ENCODE peak calls at places on chromosomes 5 and 9, in nine cellular contexts. One of them, this sample, is unnamed.

GRCh38 chr5:55022454-55022853 is 1.6 kb upstream of the GZMK start:
- ATAC-seq in Panc1: no peak
- ATAC-seq in naive thymus-derived CD4-positive, alpha-beta T cell: peak
- ATAC-seq in heart left ventricle: no peak
- ATAC-seq in activated naive CD8-positive, alpha-beta T cell treated with anti-CD3 and anti-CD28 coated beads, Interleukin-2, amount 50 U/mL, for 24 hours: no peak
- ATAC-seq in activated CD4-positive, CD25-positive, alpha-beta regulatory T cell treated with anti-CD3 and anti-CD28 coated beads, Interleukin-2, amount 50 U/mL, for 24 hours: no peak
- ATAC-seq in right cardiac atrium: no peak
- ATAC-seq in Right ventricle myocardium inferior: no peak
- ATAC-seq in stimulated activated naive B cell treated with anti-CD40 and anti-IgM and Interleukin-4, amounts not matched to agents 10 μg/mL and 1 μg/mL and 100 μg/mL, for 72 hours: no peak
- ATAC-seq in this sample: no peak

GRCh38 chr5:126851441-126852103 is 74.6 kb downstream of the LMNB1 start:
- ATAC-seq in Panc1: no peak
- ATAC-seq in naive thymus-derived CD4-positive, alpha-beta T cell: peak
- ATAC-seq in heart left ventricle: peak
- ATAC-seq in activated naive CD8-positive, alpha-beta T cell treated with anti-CD3 and anti-CD28 coated beads, Interleukin-2, amount 50 U/mL, for 24 hours: no peak
- ATAC-seq in activated CD4-positive, CD25-positive, alpha-beta regulatory T cell treated with anti-CD3 and anti-CD28 coated beads, Interleukin-2, amount 50 U/mL, for 24 hours: no peak
- ATAC-seq in right cardiac atrium: peak
- ATAC-seq in Right ventricle myocardium inferior: peak
- ATAC-seq in stimulated activated naive B cell treated with anti-CD40 and anti-IgM and Interleukin-4, amounts not matched to agents 10 μg/mL and 1 μg/mL and 100 μg/mL, for 72 hours: no peak
- ATAC-seq in this sample: peak

GRCh38 chr5:757931-758697 is 26.4 kb downstream of the ZDHHC11B start:
- ATAC-seq in Panc1: peak
- ATAC-seq in naive thymus-derived CD4-positive, alpha-beta T cell: no peak
- ATAC-seq in heart left ventricle: peak
- ATAC-seq in activated naive CD8-positive, alpha-beta T cell treated with anti-CD3 and anti-CD28 coated beads, Interleukin-2, amount 50 U/mL, for 24 hours: no peak
- ATAC-seq in activated CD4-positive, CD25-positive, alpha-beta regulatory T cell treated with anti-CD3 and anti-CD28 coated beads, Interleukin-2, amount 50 U/mL, for 24 hours: no peak
- ATAC-seq in right cardiac atrium: peak
- ATAC-seq in Right ventricle myocardium inferior: peak
- ATAC-seq in stimulated activated naive B cell treated with anti-CD40 and anti-IgM and Interleukin-4, amounts not matched to agents 10 μg/mL and 1 μg/mL and 100 μg/mL, for 72 hours: peak
- ATAC-seq in this sample: peak

GRCh38 chr9:114968710-114969109 is 38.3 kb upstream of the TNFSF8 start:
- ATAC-seq in Panc1: no peak
- ATAC-seq in naive thymus-derived CD4-positive, alpha-beta T cell: peak
- ATAC-seq in heart left ventricle: no peak
- ATAC-seq in activated naive CD8-positive, alpha-beta T cell treated with anti-CD3 and anti-CD28 coated beads, Interleukin-2, amount 50 U/mL, for 24 hours: peak
- ATAC-seq in activated CD4-positive, CD25-positive, alpha-beta regulatory T cell treated with anti-CD3 and anti-CD28 coated beads, Interleukin-2, amount 50 U/mL, for 24 hours: peak
- ATAC-seq in right cardiac atrium: no peak
- ATAC-seq in Right ventricle myocardium inferior: no peak
- ATAC-seq in stimulated activated naive B cell treated with anti-CD40 and anti-IgM and Interleukin-4, amounts not matched to agents 10 μg/mL and 1 μg/mL and 100 μg/mL, for 72 hours: peak
- ATAC-seq in this sample: no peak

GRCh38 chr9:134442087-134442470 is 115.8 kb downstream of the RXRA start:
- ATAC-seq in Panc1: no peak
- ATAC-seq in naive thymus-derived CD4-positive, alpha-beta T cell: no peak
- ATAC-seq in heart left ventricle: no peak
- ATAC-seq in activated naive CD8-positive, alpha-beta T cell treated with anti-CD3 and anti-CD28 coated beads, Interleukin-2, amount 50 U/mL, for 24 hours: no peak
- ATAC-seq in activated CD4-positive, CD25-positive, alpha-beta regulatory T cell treated with anti-CD3 and anti-CD28 coated beads, Interleukin-2, amount 50 U/mL, for 24 hours: no peak
- ATAC-seq in right cardiac atrium: peak
- ATAC-seq in Right ventricle myocardium inferior: peak
- ATAC-seq in stimulated activated naive B cell treated with anti-CD40 and anti-IgM and Interleukin-4, amounts not matched to agents 10 μg/mL and 1 μg/mL and 100 μg/mL, for 72 hours: no peak
- ATAC-seq in this sample: no peak

GRCh38 chr9:138049085-138049778 is 171.7 kb downstream of the CACNA1B start:
- ATAC-seq in Panc1: no peak
- ATAC-seq in naive thymus-derived CD4-positive, alpha-beta T cell: no peak
- ATAC-seq in heart left ventricle: no peak
- ATAC-seq in activated naive CD8-positive, alpha-beta T cell treated with anti-CD3 and anti-CD28 coated beads, Interleukin-2, amount 50 U/mL, for 24 hours: no peak
- ATAC-seq in activated CD4-positive, CD25-positive, alpha-beta regulatory T cell treated with anti-CD3 and anti-CD28 coated beads, Interleukin-2, amount 50 U/mL, for 24 hours: no peak
- ATAC-seq in right cardiac atrium: no peak
- ATAC-seq in Right ventricle myocardium inferior: no peak
- ATAC-seq in stimulated activated naive B cell treated with anti-CD40 and anti-IgM and Interleukin-4, amounts not matched to agents 10 μg/mL and 1 μg/mL and 100 μg/mL, for 72 hours: no peak
- ATAC-seq in this sample: no peak

GRCh38 chr5:110832683-110833082 is 93.9 kb downstream of the SLC25A46 start:
- ATAC-seq in Panc1: no peak
- ATAC-seq in naive thymus-derived CD4-positive, alpha-beta T cell: no peak
- ATAC-seq in heart left ventricle: no peak
- ATAC-seq in activated naive CD8-positive, alpha-beta T cell treated with anti-CD3 and anti-CD28 coated beads, Interleukin-2, amount 50 U/mL, for 24 hours: no peak
- ATAC-seq in activated CD4-positive, CD25-positive, alpha-beta regulatory T cell treated with anti-CD3 and anti-CD28 coated beads, Interleukin-2, amount 50 U/mL, for 24 hours: no peak
- ATAC-seq in right cardiac atrium: no peak
- ATAC-seq in Right ventricle myocardium inferior: no peak
- ATAC-seq in stimulated activated naive B cell treated with anti-CD40 and anti-IgM and Interleukin-4, amounts not matched to agents 10 μg/mL and 1 μg/mL and 100 μg/mL, for 72 hours: no peak
- ATAC-seq in this sample: no peak

GRCh38 chr5:59893436-59894227 is at the start of gene PDE4D:
- ATAC-seq in Panc1: peak
- ATAC-seq in naive thymus-derived CD4-positive, alpha-beta T cell: peak
- ATAC-seq in heart left ventricle: peak
- ATAC-seq in activated naive CD8-positive, alpha-beta T cell treated with anti-CD3 and anti-CD28 coated beads, Interleukin-2, amount 50 U/mL, for 24 hours: no peak
- ATAC-seq in activated CD4-positive, CD25-positive, alpha-beta regulatory T cell treated with anti-CD3 and anti-CD28 coated beads, Interleukin-2, amount 50 U/mL, for 24 hours: no peak
- ATAC-seq in right cardiac atrium: peak
- ATAC-seq in Right ventricle myocardium inferior: peak
- ATAC-seq in stimulated activated naive B cell treated with anti-CD40 and anti-IgM and Interleukin-4, amounts not matched to agents 10 μg/mL and 1 μg/mL and 100 μg/mL, for 72 hours: peak
- ATAC-seq in this sample: peak

GRCh38 chr9:89814340-89815040 is 209.7 kb downstream of the GADD45G start:
- ATAC-seq in Panc1: no peak
- ATAC-seq in naive thymus-derived CD4-positive, alpha-beta T cell: peak
- ATAC-seq in heart left ventricle: peak
- ATAC-seq in activated naive CD8-positive, alpha-beta T cell treated with anti-CD3 and anti-CD28 coated beads, Interleukin-2, amount 50 U/mL, for 24 hours: peak
- ATAC-seq in activated CD4-positive, CD25-positive, alpha-beta regulatory T cell treated with anti-CD3 and anti-CD28 coated beads, Interleukin-2, amount 50 U/mL, for 24 hours: no peak
- ATAC-seq in right cardiac atrium: no peak
- ATAC-seq in Right ventricle myocardium inferior: no peak
- ATAC-seq in stimulated activated naive B cell treated with anti-CD40 and anti-IgM and Interleukin-4, amounts not matched to agents 10 μg/mL and 1 μg/mL and 100 μg/mL, for 72 hours: peak
- ATAC-seq in this sample: peak

GRCh38 chr5:125457617-125458016 is 711.2 kb upstream of the ZNF608 start:
- ATAC-seq in Panc1: no peak
- ATAC-seq in naive thymus-derived CD4-positive, alpha-beta T cell: no peak
- ATAC-seq in heart left ventricle: no peak
- ATAC-seq in activated naive CD8-positive, alpha-beta T cell treated with anti-CD3 and anti-CD28 coated beads, Interleukin-2, amount 50 U/mL, for 24 hours: no peak
- ATAC-seq in activated CD4-positive, CD25-positive, alpha-beta regulatory T cell treated with anti-CD3 and anti-CD28 coated beads, Interleukin-2, amount 50 U/mL, for 24 hours: no peak
- ATAC-seq in right cardiac atrium: no peak
- ATAC-seq in Right ventricle myocardium inferior: no peak
- ATAC-seq in stimulated activated naive B cell treated with anti-CD40 and anti-IgM and Interleukin-4, amounts not matched to agents 10 μg/mL and 1 μg/mL and 100 μg/mL, for 72 hours: no peak
- ATAC-seq in this sample: no peak

GRCh38 chr5:14143509-14143842 is 334 bp downstream of the TRIO start:
- ATAC-seq in Panc1: peak
- ATAC-seq in naive thymus-derived CD4-positive, alpha-beta T cell: no peak
- ATAC-seq in heart left ventricle: no peak
- ATAC-seq in activated naive CD8-positive, alpha-beta T cell treated with anti-CD3 and anti-CD28 coated beads, Interleukin-2, amount 50 U/mL, for 24 hours: peak
- ATAC-seq in activated CD4-positive, CD25-positive, alpha-beta regulatory T cell treated with anti-CD3 and anti-CD28 coated beads, Interleukin-2, amount 50 U/mL, for 24 hours: peak
- ATAC-seq in right cardiac atrium: no peak
- ATAC-seq in Right ventricle myocardium inferior: no peak
- ATAC-seq in stimulated activated naive B cell treated with anti-CD40 and anti-IgM and Interleukin-4, amounts not matched to agents 10 μg/mL and 1 μg/mL and 100 μg/mL, for 72 hours: peak
- ATAC-seq in this sample: peak

GRCh38 chr5:106094836-106095235 is 1575.9 kb downstream of the EFNA5 start:
- ATAC-seq in Panc1: no peak
- ATAC-seq in naive thymus-derived CD4-positive, alpha-beta T cell: no peak
- ATAC-seq in heart left ventricle: no peak
- ATAC-seq in activated naive CD8-positive, alpha-beta T cell treated with anti-CD3 and anti-CD28 coated beads, Interleukin-2, amount 50 U/mL, for 24 hours: no peak
- ATAC-seq in activated CD4-positive, CD25-positive, alpha-beta regulatory T cell treated with anti-CD3 and anti-CD28 coated beads, Interleukin-2, amount 50 U/mL, for 24 hours: no peak
- ATAC-seq in right cardiac atrium: no peak
- ATAC-seq in Right ventricle myocardium inferior: no peak
- ATAC-seq in stimulated activated naive B cell treated with anti-CD40 and anti-IgM and Interleukin-4, amounts not matched to agents 10 μg/mL and 1 μg/mL and 100 μg/mL, for 72 hours: no peak
- ATAC-seq in this sample: no peak

GRCh38 chr9:123187131-123187530 is 81.3 kb downstream of the STRBP start:
- ATAC-seq in Panc1: no peak
- ATAC-seq in naive thymus-derived CD4-positive, alpha-beta T cell: no peak
- ATAC-seq in heart left ventricle: no peak
- ATAC-seq in activated naive CD8-positive, alpha-beta T cell treated with anti-CD3 and anti-CD28 coated beads, Interleukin-2, amount 50 U/mL, for 24 hours: no peak
- ATAC-seq in activated CD4-positive, CD25-positive, alpha-beta regulatory T cell treated with anti-CD3 and anti-CD28 coated beads, Interleukin-2, amount 50 U/mL, for 24 hours: no peak
- ATAC-seq in right cardiac atrium: no peak
- ATAC-seq in Right ventricle myocardium inferior: no peak
- ATAC-seq in stimulated activated naive B cell treated with anti-CD40 and anti-IgM and Interleukin-4, amounts not matched to agents 10 μg/mL and 1 μg/mL and 100 μg/mL, for 72 hours: peak
- ATAC-seq in this sample: no peak

GRCh38 chr9:93491593-93492232 is 38.3 kb upstream of the FAM120AOS start:
- ATAC-seq in Panc1: no peak
- ATAC-seq in naive thymus-derived CD4-positive, alpha-beta T cell: no peak
- ATAC-seq in heart left ventricle: peak
- ATAC-seq in activated naive CD8-positive, alpha-beta T cell treated with anti-CD3 and anti-CD28 coated beads, Interleukin-2, amount 50 U/mL, for 24 hours: no peak
- ATAC-seq in activated CD4-positive, CD25-positive, alpha-beta regulatory T cell treated with anti-CD3 and anti-CD28 coated beads, Interleukin-2, amount 50 U/mL, for 24 hours: no peak
- ATAC-seq in right cardiac atrium: no peak
- ATAC-seq in Right ventricle myocardium inferior: no peak
- ATAC-seq in stimulated activated naive B cell treated with anti-CD40 and anti-IgM and Interleukin-4, amounts not matched to agents 10 μg/mL and 1 μg/mL and 100 μg/mL, for 72 hours: no peak
- ATAC-seq in this sample: no peak

GRCh38 chr5:95887977-95888376 is 65.5 kb upstream of the GLRX start:
- ATAC-seq in Panc1: no peak
- ATAC-seq in naive thymus-derived CD4-positive, alpha-beta T cell: no peak
- ATAC-seq in heart left ventricle: no peak
- ATAC-seq in activated naive CD8-positive, alpha-beta T cell treated with anti-CD3 and anti-CD28 coated beads, Interleukin-2, amount 50 U/mL, for 24 hours: no peak
- ATAC-seq in activated CD4-positive, CD25-positive, alpha-beta regulatory T cell treated with anti-CD3 and anti-CD28 coated beads, Interleukin-2, amount 50 U/mL, for 24 hours: no peak
- ATAC-seq in right cardiac atrium: no peak
- ATAC-seq in Right ventricle myocardium inferior: no peak
- ATAC-seq in stimulated activated naive B cell treated with anti-CD40 and anti-IgM and Interleukin-4, amounts not matched to agents 10 μg/mL and 1 μg/mL and 100 μg/mL, for 72 hours: no peak
- ATAC-seq in this sample: no peak

GRCh38 chr9:93364734-93365426 is 86.6 kb upstream of the FAM120A start:
- ATAC-seq in Panc1: no peak
- ATAC-seq in naive thymus-derived CD4-positive, alpha-beta T cell: no peak
- ATAC-seq in heart left ventricle: no peak
- ATAC-seq in activated naive CD8-positive, alpha-beta T cell treated with anti-CD3 and anti-CD28 coated beads, Interleukin-2, amount 50 U/mL, for 24 hours: no peak
- ATAC-seq in activated CD4-positive, CD25-positive, alpha-beta regulatory T cell treated with anti-CD3 and anti-CD28 coated beads, Interleukin-2, amount 50 U/mL, for 24 hours: no peak
- ATAC-seq in right cardiac atrium: no peak
- ATAC-seq in Right ventricle myocardium inferior: no peak
- ATAC-seq in stimulated activated naive B cell treated with anti-CD40 and anti-IgM and Interleukin-4, amounts not matched to agents 10 μg/mL and 1 μg/mL and 100 μg/mL, for 72 hours: no peak
- ATAC-seq in this sample: no peak

GRCh38 chr9:135765416-135765815 is 63.4 kb downstream of the KCNT1 start:
- ATAC-seq in Panc1: no peak
- ATAC-seq in naive thymus-derived CD4-positive, alpha-beta T cell: no peak
- ATAC-seq in heart left ventricle: no peak
- ATAC-seq in activated naive CD8-positive, alpha-beta T cell treated with anti-CD3 and anti-CD28 coated beads, Interleukin-2, amount 50 U/mL, for 24 hours: no peak
- ATAC-seq in activated CD4-positive, CD25-positive, alpha-beta regulatory T cell treated with anti-CD3 and anti-CD28 coated beads, Interleukin-2, amount 50 U/mL, for 24 hours: no peak
- ATAC-seq in right cardiac atrium: no peak
- ATAC-seq in Right ventricle myocardium inferior: no peak
- ATAC-seq in stimulated activated naive B cell treated with anti-CD40 and anti-IgM and Interleukin-4, amounts not matched to agents 10 μg/mL and 1 μg/mL and 100 μg/mL, for 72 hours: no peak
- ATAC-seq in this sample: no peak